ENCODE peak calls at places on chromosomes 1 and 21, in ten cellular contexts. B is GF-D8; S is kidney glomerular epithelial cell; R is AG08395; D is HTR-8/SVneo; Q is progenitor cell of endocrine pancreas; W is stimulated activated CD8-positive, alpha-beta memory T cell treated with anti-CD3 and anti-CD28 coated beads, Interleukin-15, amount 100 ng/mL, for 24 hours; C is GM20000; Z is left cardiac atrium; I is fibroblast of the conjunctiva. J is an unnamed sample.
A peak's percentile ranks its signal among the peaks of the same experiment; 100 is the strongest.

GRCh38 chr1:2534775-2535387 is 4.8 kb upstream of the HES5 start:
- DNase-seq in B (no peak), S (peak; percentile 66), R (no peak), D (peak; percentile 60), Q (no peak), W (no peak), C (no peak), Z (no peak), I (peak; percentile 10), J (no peak)

GRCh38 chr1:33296824-33297223 is 24.1 kb downstream of the A3GALT2 start:
- DNase-seq in B (no peak), S (no peak), R (no peak), D (no peak), Q (no peak), W (no peak), C (no peak), Z (no peak), I (no peak), J (no peak)

GRCh38 chr1:36137776-36138175 is 11.5 kb downstream of the TRAPPC3 start:
- DNase-seq in B (no peak), S (no peak), R (no peak), D (no peak), Q (no peak), W (no peak), C (no peak), Z (no peak), I (no peak), J (no peak)

GRCh38 chr1:70071597-70071996 is 133.8 kb downstream of the LRRC40 start:
- DNase-seq in B (no peak), S (no peak), R (peak; percentile 44), D (no peak), Q (no peak), W (no peak), C (no peak), Z (no peak), I (peak; percentile 49), J (no peak)

GRCh38 chr1:158371188-158371953 is 17.7 kb downstream of the CD1E start:
- DNase-seq in B (no peak), S (no peak), R (no peak), D (no peak), Q (no peak), W (no peak), C (peak; percentile 65), Z (no peak), I (no peak), J (no peak)

GRCh38 chr21:44892536-44893277 is 19.2 kb upstream of the PTTG1IP start:
- DNase-seq in B (peak; percentile 26), S (no peak), R (peak; percentile 64), D (peak; percentile 63), Q (peak; percentile 54), W (peak; percentile 59), C (peak; percentile 84), Z (peak; percentile 77), I (no peak), J (peak; percentile 75)

GRCh38 chr1:174116042-174116441 is 43.3 kb upstream of the RABGAP1L start:
- DNase-seq in B (no peak), S (no peak), R (no peak), D (no peak), Q (no peak), W (no peak), C (no peak), Z (no peak), I (no peak), J (no peak)

GRCh38 chr21:16330340-16331319 is 600.8 kb downstream of the USP25 start:
- DNase-seq in B (peak; percentile 62), S (peak; percentile 81), R (peak; percentile 41), D (peak; percentile 23), Q (no peak), W (no peak), C (peak; percentile 21), Z (no peak), I (peak; percentile 79), J (peak; percentile 28)

GRCh38 chr1:109917429-109918076 is 6.9 kb downstream of the CSF1 start:
- DNase-seq in B (no peak), S (no peak), R (no peak), D (no peak), Q (no peak), W (no peak), C (no peak), Z (no peak), I (no peak), J (no peak)

GRCh38 chr1:153122831-153123421 is 9.6 kb upstream of the SPRR2F start:
- DNase-seq in B (no peak), S (no peak), R (no peak), D (no peak), Q (no peak), W (no peak), C (peak; percentile 21), Z (no peak), I (no peak), J (no peak)

GRCh38 chr1:154861607-154862094 is 8.4 kb downstream of the KCNN3 start:
- DNase-seq in B (no peak), S (no peak), R (no peak), D (no peak), Q (no peak), W (no peak), C (no peak), Z (no peak), I (no peak), J (no peak)

GRCh38 chr1:79293611-79294010 is 287.1 kb upstream of the ADGRL4 start:
- DNase-seq in B (no peak), S (no peak), R (no peak), D (no peak), Q (no peak), W (no peak), C (no peak), Z (no peak), I (no peak), J (no peak)

GRCh38 chr1:110185181-110185580 is 24.9 kb upstream of the KCNC4 start:
- DNase-seq in B (no peak), S (no peak), R (no peak), D (no peak), Q (no peak), W (no peak), C (no peak), Z (no peak), I (no peak), J (no peak)

GRCh38 chr1:221874285-221875003 is 132.6 kb upstream of the DUSP10 start:
- DNase-seq in B (no peak), S (no peak), R (peak; percentile 60), D (no peak), Q (no peak), W (no peak), C (no peak), Z (no peak), I (no peak), J (no peak)

GRCh38 chr1:200240655-200241054 is 169.2 kb downstream of the ZNF281 start:
- DNase-seq in B (no peak), S (no peak), R (no peak), D (no peak), Q (no peak), W (no peak), C (no peak), Z (peak; percentile 30), I (no peak), J (no peak)

GRCh38 chr1:7422966-7423365 is 348.1 kb upstream of the VAMP3 start:
- DNase-seq in B (no peak), S (no peak), R (no peak), D (no peak), Q (no peak), W (no peak), C (no peak), Z (peak; percentile 17), I (no peak), J (no peak)

GRCh38 chr1:232486454-232487202 is 143.3 kb downstream of the SIPA1L2 start:
- DNase-seq in B (no peak), S (peak; percentile 4), R (peak; percentile 17), D (no peak), Q (no peak), W (no peak), C (no peak), Z (no peak), I (no peak), J (no peak)

GRCh38 chr1:160859166-160859565 is 3.5 kb downstream of the CD244 start:
- DNase-seq in B (peak; percentile 30), S (no peak), R (no peak), D (no peak), Q (no peak), W (no peak), C (no peak), Z (no peak), I (no peak), J (no peak)

GRCh38 chr1:193338194-193338593 is 151.8 kb upstream of the B3GALT2 start:
- DNase-seq in B (no peak), S (peak; percentile 41), R (peak; percentile 30), D (peak; percentile 14), Q (no peak), W (no peak), C (peak; percentile 51), Z (no peak), I (no peak), J (no peak)

GRCh38 chr1:238783633-238784032 is 602.7 kb upstream of the CHRM3 start:
- DNase-seq in B (no peak), S (no peak), R (no peak), D (no peak), Q (no peak), W (no peak), C (no peak), Z (no peak), I (no peak), J (no peak)

GRCh38 chr1:234114648-234115307 is 210.3 kb downstream of the SLC35F3 start:
- DNase-seq in B (no peak), S (peak; percentile 21), R (peak; percentile 49), D (peak; percentile 56), Q (no peak), W (no peak), C (peak; percentile 36), Z (no peak), I (peak; percentile 42), J (peak; percentile 35)

GRCh38 chr1:181485276-181486097 is 2.2 kb downstream of the CACNA1E start:
- DNase-seq in B (no peak), S (no peak), R (no peak), D (no peak), Q (peak; percentile 49), W (no peak), C (peak; percentile 85), Z (no peak), I (no peak), J (no peak)

GRCh38 chr1:215282557-215282956 is 200.0 kb downstream of the KCNK2 start:
- DNase-seq in B (no peak), S (peak; percentile 19), R (peak; percentile 12), D (no peak), Q (no peak), W (no peak), C (no peak), Z (no peak), I (no peak), J (no peak)

GRCh38 chr1:25197982-25198681 is 34.2 kb downstream of the SYF2 start:
- DNase-seq in B (peak; percentile 45), S (peak; percentile 51), R (peak; percentile 53), D (no peak), Q (no peak), W (no peak), C (no peak), Z (no peak), I (no peak), J (no peak)

GRCh38 chr1:15501208-15502032 is 22.6 kb downstream of the CASP9 start:
- DNase-seq in B (no peak), S (peak; percentile 5), R (peak; percentile 63), D (peak; percentile 68), Q (peak; percentile 54), W (no peak), C (peak; percentile 79), Z (peak; percentile 59), I (peak; percentile 17), J (peak; percentile 68)

GRCh38 chr1:167101754-167102153 is 7.9 kb downstream of the STYXL2 start:
- DNase-seq in B (no peak), S (no peak), R (no peak), D (no peak), Q (no peak), W (no peak), C (no peak), Z (no peak), I (no peak), J (no peak)

GRCh38 chr1:35120458-35121133 is 41.4 kb downstream of the ZMYM1 start:
- DNase-seq in B (no peak), S (no peak), R (peak; percentile 33), D (no peak), Q (no peak), W (no peak), C (peak; percentile 63), Z (peak; percentile 25), I (no peak), J (peak; percentile 5)